ENCODE peak calls at places on chromosomes 5 and 9, in five cellular contexts. A, C, D, L and S are unnamed samples.

GRCh38 chr9:69898714-69899209 is 78.1 kb downstream of the CFAP95 start:
- DNase-seq in A (no peak), C (peak; percentile 76), D (no peak), L (peak; percentile 66), S (no peak)

GRCh38 chr5:131996210-131997025 is 15.0 kb downstream of the ACSL6 start:
- DNase-seq in A (no peak), C (no peak), D (peak; percentile 24), L (no peak), S (no peak)

GRCh38 chr9:110526426-110526825 is 53.1 kb downstream of the SVEP1 start:
- DNase-seq in A (no peak), C (no peak), D (no peak), L (no peak), S (no peak)

GRCh38 chr5:135422419-135422818 is 23.4 kb upstream of the MACROH2A1 start:
- DNase-seq in A (no peak), C (no peak), D (no peak), L (no peak), S (no peak)

GRCh38 chr5:161847896-161848510 is at the start of gene GABRA1:
- DNase-seq in A (no peak), C (no peak), D (no peak), L (peak; percentile 5), S (peak; percentile 70)

GRCh38 chr5:43560128-43560527 is 3.3 kb upstream of the PAIP1 start:
- DNase-seq in A (no peak), C (peak; percentile 64), D (no peak), L (no peak), S (no peak)

GRCh38 chr9:35110327-35110758 is 5.3 kb downstream of the ATOSB start:
- DNase-seq in A (no peak), C (no peak), D (peak; percentile 85), L (peak; percentile 54), S (no peak)

GRCh38 chr5:172334196-172334595 is 50.6 kb upstream of the UBTD2 start:
- DNase-seq in A (no peak), C (no peak), D (no peak), L (no peak), S (no peak)

GRCh38 chr5:33240552-33240951 is 200.2 kb upstream of the TARS1 start:
- DNase-seq in A (no peak), C (no peak), D (no peak), L (no peak), S (no peak)

GRCh38 chr9:4193391-4193790 is 106.5 kb downstream of the GLIS3 start:
- DNase-seq in A (no peak), C (no peak), D (no peak), L (no peak), S (no peak)

GRCh38 chr5:59749782-59750520 is 143.6 kb downstream of the PDE4D start:
- DNase-seq in A (no peak), C (no peak), D (no peak), L (no peak), S (no peak)

GRCh38 chr5:52895070-52895469 is 94.1 kb upstream of the ITGA2 start:
- DNase-seq in A (no peak), C (no peak), D (no peak), L (no peak), S (no peak)

GRCh38 chr5:6328173-6328572 is 50.2 kb downstream of the MED10 start:
- DNase-seq in A (no peak), C (no peak), D (no peak), L (no peak), S (peak; percentile 76)

GRCh38 chr9:17135578-17135904 is 701 bp downstream of the CNTLN start:
- DNase-seq in A (no peak), C (no peak), D (no peak), L (peak; percentile 71), S (peak; percentile 69)

GRCh38 chr5:7886849-7887460 is 18.0 kb downstream of the MTRR start:
- DNase-seq in A (no peak), C (no peak), D (no peak), L (peak; percentile 58), S (no peak)

GRCh38 chr5:81755320-81755719 is 4.4 kb upstream of the SSBP2 start:
- DNase-seq in A (no peak), C (peak; percentile 50), D (peak; percentile 51), L (peak; percentile 80), S (no peak)

GRCh38 chr5:14476791-14477435 is 104.7 kb upstream of the OTULINL start:
- DNase-seq in A (no peak), C (no peak), D (no peak), L (no peak), S (no peak)

GRCh38 chr5:27472000-27472763 is 433.8 kb upstream of the CDH9 start:
- DNase-seq in A (no peak), C (no peak), D (no peak), L (peak; percentile 51), S (peak; percentile 85)

GRCh38 chr5:54656261-54656728 is 138.7 kb downstream of the SNX18 start:
- DNase-seq in A (no peak), C (no peak), D (peak; percentile 64), L (no peak), S (no peak)

GRCh38 chr5:141403387-141403786 is 809 bp downstream of the PCDHGA9 start:
- DNase-seq in A (no peak), C (no peak), D (no peak), L (no peak), S (no peak)

GRCh38 chr5:150119421-150120061 is 33.2 kb upstream of the CSF1R start:
- DNase-seq in A (peak; percentile 9), C (no peak), D (peak; percentile 51), L (no peak), S (no peak)

GRCh38 chr5:84378961-84379360 is 5.7 kb downstream of the EDIL3 start:
- DNase-seq in A (no peak), C (no peak), D (no peak), L (no peak), S (no peak)

GRCh38 chr5:145203193-145203592 is 631.9 kb downstream of the PRELID2 start:
- DNase-seq in A (no peak), C (no peak), D (no peak), L (peak; percentile 8), S (no peak)

GRCh38 chr5:78627766-78628165 is 20.8 kb downstream of the LHFPL2 start:
- DNase-seq in A (no peak), C (no peak), D (no peak), L (peak; percentile 49), S (no peak)